ENCODE peak calls at places on chromosomes 7 and 10, in nine cellular contexts. P is coronary artery; Q is pancreas; L is nephron progenitor cell; G is activated CD8-positive, alpha-beta memory T cell treated with anti-CD3 and anti-CD28 coated beads for 4 hours; Z is astrocyte; O is SW480; C is ascending aorta; W is IMR-90. H is an unnamed sample.

GRCh38 chr10:339038-339391 is 203.8 kb downstream of the ZMYND11 start:
- DNase-seq in P (no peak), Q (no peak), L (no peak), G (no peak), Z (no peak), O (no peak), C (no peak), W (peak), H (no peak)

GRCh38 chr7:107224374-107224773 is 55.6 kb downstream of the HBP1 start:
- DNase-seq in P (no peak), Q (no peak), L (peak), G (no peak), Z (no peak), O (no peak), C (no peak), W (no peak), H (no peak)

GRCh38 chr10:96614515-96614914 is 27.7 kb upstream of the TM9SF3 start:
- DNase-seq in P (no peak), Q (no peak), L (no peak), G (no peak), Z (peak), O (peak), C (no peak), W (peak), H (no peak)

GRCh38 chr7:16046045-16046444 is 359.6 kb upstream of the MEOX2 start:
- DNase-seq in P (no peak), Q (no peak), L (no peak), G (no peak), Z (no peak), O (no peak), C (no peak), W (peak), H (no peak)

GRCh38 chr10:516766-517165 is 172.7 kb downstream of the DIP2C start:
- DNase-seq in P (no peak), Q (no peak), L (no peak), G (no peak), Z (no peak), O (no peak), C (peak), W (no peak), H (no peak)

GRCh38 chr10:49518566-49518965 is 20.4 kb downstream of the ERCC6 start:
- DNase-seq in P (no peak), Q (no peak), L (no peak), G (no peak), Z (no peak), O (no peak), C (no peak), W (no peak), H (no peak)

GRCh38 chr7:1172666-1173523 is 12.9 kb upstream of the ZFAND2A start:
- DNase-seq in P (no peak), Q (no peak), L (no peak), G (no peak), Z (no peak), O (no peak), C (no peak), W (no peak), H (no peak)

GRCh38 chr7:120743128-120743527 is 114.8 kb downstream of the TSPAN12 start:
- DNase-seq in P (no peak), Q (no peak), L (no peak), G (no peak), Z (no peak), O (no peak), C (no peak), W (no peak), H (no peak)

GRCh38 chr7:143248781-143249354 is 14.4 kb upstream of the GSTK1 start:
- DNase-seq in P (no peak), Q (no peak), L (no peak), G (no peak), Z (peak), O (no peak), C (no peak), W (no peak), H (no peak)

GRCh38 chr7:102318482-102318971 is 31.9 kb downstream of the SH2B2 start:
- DNase-seq in P (no peak), Q (peak), L (no peak), G (no peak), Z (peak), O (no peak), C (no peak), W (peak), H (no peak)

GRCh38 chr10:119401671-119402395 is 140.7 kb downstream of the RGS10 start:
- DNase-seq in P (peak), Q (no peak), L (peak), G (no peak), Z (peak), O (peak), C (peak), W (peak), H (peak)